ENCODE peak calls at places on chromosomes 1 and 21, in eight cellular contexts. R is activated effector memory CD4-positive, alpha-beta T cell treated with Interleukin-2 at 50 U/mL for 16 hours; H is HTR-8/SVneo; Y is right atrium auricular region; Z is cardiac fibroblast; C is AG09309; I is stimulated activated CD8-positive, alpha-beta memory T cell treated with anti-CD3 and anti-CD28 coated beads, Interleukin-12 subunit alpha, Interleukin-12 subunit beta, amount 100 ng/mL, for 1 hour; V is GDM1. F is an unnamed sample.

GRCh38 chr21:36994501-36995189 is 11.9 kb upstream of the RIPPLY3 start:
- DNase-seq in I (no peak), Y (no peak), C (no peak), H (no peak), R (peak; percentile 18), Z (no peak), V (no peak), F (no peak)

GRCh38 chr1:29607236-29607635 is 370.9 kb downstream of the PTPRU start:
- DNase-seq in Z (no peak), V (no peak), Y (no peak), H (no peak), R (no peak), I (no peak), C (no peak), F (no peak)

GRCh38 chr21:41361053-41361785 is 608 bp upstream of the MX2 start:
- DNase-seq in H (no peak), V (no peak), C (no peak), Y (peak; percentile 57), Z (no peak), R (no peak), I (no peak), F (no peak)

GRCh38 chr21:45974073-45975016 is 7.2 kb upstream of the COL6A1 start:
- DNase-seq in R (no peak), Y (peak; percentile 83), H (peak; percentile 64), V (no peak), I (no peak), C (no peak), Z (peak; percentile 71), F (no peak)

GRCh38 chr1:12174789-12175455 is 8.1 kb downstream of the TNFRSF1B start:
- DNase-seq in Z (peak; percentile 57), R (no peak), H (no peak), I (no peak), Y (peak; percentile 70), C (no peak), V (no peak), F (no peak)

GRCh38 chr1:201376464-201377374 is 761 bp downstream of the TNNT2 start:
- DNase-seq in C (no peak), R (no peak), Z (peak; percentile 43), Y (no peak), V (no peak), I (no peak), H (peak; percentile 96), F (no peak)

GRCh38 chr21:33256019-33256418 is 10.1 kb upstream of the IL10RB start:
- DNase-seq in Y (no peak), I (no peak), V (no peak), H (no peak), C (no peak), R (no peak), Z (no peak), F (no peak)

GRCh38 chr21:35390013-35390776 is 341.1 kb upstream of the RUNX1 start:
- DNase-seq in C (peak; percentile 42), H (no peak), Y (no peak), V (no peak), R (no peak), I (no peak), Z (peak; percentile 50), F (no peak)

GRCh38 chr1:94527447-94528031 is 14.0 kb downstream of the F3 start:
- DNase-seq in Z (peak; percentile 38), R (no peak), H (no peak), V (no peak), I (no peak), C (no peak), Y (no peak), F (no peak)

GRCh38 chr1:39683591-39684312 is 7.5 kb downstream of the HPCAL4 start:
- DNase-seq in Y (no peak), Z (peak; percentile 48), V (no peak), H (no peak), R (peak; percentile 44), I (no peak), C (no peak), F (no peak)

GRCh38 chr1:7536891-7537591 is 234.1 kb upstream of the VAMP3 start:
- DNase-seq in Z (no peak), H (no peak), I (no peak), R (no peak), Y (no peak), C (no peak), V (no peak), F (no peak)

GRCh38 chr1:212614398-212615091 is 6.0 kb downstream of the ATF3 start:
- DNase-seq in C (no peak), H (no peak), R (no peak), Y (no peak), V (no peak), I (no peak), Z (no peak), F (no peak)

GRCh38 chr21:39314155-39315027 is 959 bp upstream of the BRWD1 start:
- DNase-seq in C (no peak), V (peak; percentile 13), R (no peak), H (peak; percentile 41), Z (peak; percentile 76), Y (peak; percentile 73), I (peak; percentile 13), F (no peak)

GRCh38 chr1:198212675-198213074 is 55.9 kb downstream of the NEK7 start:
- DNase-seq in Z (peak; percentile 89), I (no peak), Y (no peak), V (no peak), C (peak; percentile 73), R (no peak), H (no peak), F (no peak)

GRCh38 chr1:113452921-113453770 is 62.8 kb downstream of the MAGI3 start:
- DNase-seq in Z (peak; percentile 70), I (no peak), R (no peak), H (peak; percentile 2), V (peak; percentile 9), Y (no peak), C (no peak), F (no peak)

GRCh38 chr1:217407426-217407825 is 223.5 kb downstream of the GPATCH2 start:
- DNase-seq in C (no peak), R (no peak), Y (no peak), I (no peak), H (no peak), V (no peak), Z (peak; percentile 16), F (no peak)

GRCh38 chr1:63908016-63908415 is 134.2 kb downstream of the ROR1 start:
- DNase-seq in Z (peak; percentile 31), I (no peak), V (no peak), H (no peak), R (no peak), Y (no peak), C (no peak), F (no peak)

GRCh38 chr1:2230781-2231666 is 2.9 kb downstream of the SKI start:
- DNase-seq in Z (no peak), V (no peak), C (no peak), R (peak; percentile 56), H (no peak), Y (no peak), I (peak; percentile 25), F (no peak)

GRCh38 chr1:44650159-44650831 is 24.0 kb downstream of the TMEM53 start:
- DNase-seq in V (no peak), I (no peak), H (no peak), C (no peak), Y (no peak), Z (no peak), R (no peak), F (no peak)

GRCh38 chr1:19374926-19375325 is 62.8 kb downstream of the SLC66A1 start:
- DNase-seq in Y (no peak), H (no peak), R (no peak), C (no peak), V (no peak), Z (no peak), I (no peak), F (no peak)

GRCh38 chr21:14863745-14864210 is 201.0 kb downstream of the NRIP1 start:
- DNase-seq in Y (no peak), H (no peak), V (no peak), Z (peak; percentile 25), C (no peak), I (no peak), R (no peak), F (no peak)

GRCh38 chr21:31343680-31344480 is at the start of gene TIAM1:
- DNase-seq in Y (peak; percentile 89), Z (peak; percentile 73), C (peak; percentile 38), R (no peak), H (peak; percentile 56), V (no peak), I (no peak), F (peak; percentile 93)

GRCh38 chr1:201683397-201683796 is 144.5 kb downstream of the NAV1 start:
- DNase-seq in R (no peak), I (no peak), H (no peak), V (no peak), Z (no peak), C (no peak), Y (no peak), F (no peak)

GRCh38 chr21:45973475-45974072 is 8.0 kb upstream of the COL6A1 start:
- DNase-seq in C (no peak), I (peak; percentile 76), V (peak; percentile 24), Z (peak; percentile 93), R (peak; percentile 61), H (peak; percentile 85), Y (peak; percentile 91), F (no peak)

GRCh38 chr21:15986277-15986676 is 256.5 kb downstream of the USP25 start:
- DNase-seq in C (no peak), Y (no peak), Z (peak; percentile 11), V (no peak), I (no peak), R (no peak), H (no peak), F (no peak)

GRCh38 chr1:25478633-25479032 is 47.9 kb downstream of the MACO1 start:
- DNase-seq in I (no peak), H (no peak), C (no peak), Y (no peak), R (no peak), Z (no peak), V (no peak), F (no peak)

GRCh38 chr1:201518105-201518504 is 11.2 kb upstream of the CSRP1 start:
- DNase-seq in R (no peak), V (no peak), I (no peak), H (no peak), C (no peak), Z (no peak), Y (no peak), F (no peak)

GRCh38 chr1:29197590-29197924 is 15.9 kb upstream of the SRSF4 start:
- DNase-seq in Z (peak; percentile 58), H (peak; percentile 15), V (peak; percentile 10), C (no peak), R (peak; percentile 11), I (no peak), Y (no peak), F (no peak)

F was measured in esophagus muscularis mucosa.